ENCODE peak calls at places on chromosomes 2 and 18, in ten cellular contexts. I is CD8-positive, alpha-beta T cell; L is HEK293T; W is H54; P is GM20000; D is HL-60; H is AG04450; X is NCI-H446; B is NCI-H2029 treated with DMSO at 0.1 percent for 48 hours; C is neural crest cell. S is an unnamed sample.

GRCh38 chr2:37881397-37881796 is 43.7 kb upstream of the RMDN2 start:
- DNase-seq in I (no peak), L (no peak), W (no peak), P (no peak), D (no peak), H (no peak), X (no peak), B (no peak), C (no peak), S (no peak)

GRCh38 chr2:131535526-131535925 is 7.8 kb downstream of the CCDC74A start:
- DNase-seq in I (no peak), L (no peak), W (no peak), P (no peak), D (no peak), H (no peak), X (no peak), B (no peak), C (no peak), S (no peak)

GRCh38 chr2:128310761-128311160 is 7.9 kb downstream of the HS6ST1 start:
- DNase-seq in I (no peak), L (no peak), W (no peak), P (no peak), D (no peak), H (no peak), X (no peak), B (no peak), C (no peak), S (no peak)

GRCh38 chr2:186991766-186992417 is 142.9 kb upstream of the ZSWIM2 start:
- DNase-seq in I (no peak), L (no peak), W (no peak), P (no peak), D (no peak), H (no peak), X (peak), B (no peak), C (no peak), S (peak)

GRCh38 chr2:229543176-229543873 is 171.0 kb downstream of the DNER start:
- DNase-seq in I (no peak), L (no peak), W (no peak), P (no peak), D (no peak), H (no peak), X (no peak), B (no peak), C (no peak), S (no peak)

GRCh38 chr2:230216489-230216888 is 3.3 kb downstream of the SP110 start:
- DNase-seq in I (no peak), L (no peak), W (no peak), P (no peak), D (no peak), H (no peak), X (no peak), B (no peak), C (no peak), S (no peak)

GRCh38 chr2:144548532-144549191 is 28.7 kb upstream of the ZEB2 start:
- DNase-seq in I (no peak), L (no peak), W (no peak), P (no peak), D (peak), H (no peak), X (no peak), B (no peak), C (no peak), S (no peak)

GRCh38 chr2:127255146-127255545 is 35.0 kb upstream of the CYP27C1 start:
- DNase-seq in I (no peak), L (no peak), W (no peak), P (no peak), D (no peak), H (no peak), X (no peak), B (no peak), C (peak), S (no peak)

GRCh38 chr2:19623488-19623887 is 265.1 kb upstream of the OSR1 start:
- DNase-seq in I (no peak), L (no peak), W (no peak), P (no peak), D (no peak), H (no peak), X (no peak), B (peak), C (no peak), S (peak)

GRCh38 chr2:128198666-128199065 is 107.7 kb downstream of the UGGT1 start:
- DNase-seq in I (no peak), L (no peak), W (no peak), P (no peak), D (no peak), H (no peak), X (peak), B (no peak), C (no peak), S (no peak)

GRCh38 chr2:122530812-122531211 is 775.4 kb downstream of the TSN start:
- DNase-seq in I (no peak), L (no peak), W (no peak), P (peak), D (no peak), H (no peak), X (no peak), B (no peak), C (no peak), S (no peak)

GRCh38 chr2:235026649-235027557 is 75.1 kb downstream of the SH3BP4 start:
- DNase-seq in I (no peak), L (no peak), W (peak), P (no peak), D (no peak), H (no peak), X (peak), B (peak), C (no peak), S (peak)

GRCh38 chr2:121155502-121156056 is 129.4 kb downstream of the TFCP2L1 start:
- DNase-seq in I (no peak), L (no peak), W (no peak), P (no peak), D (no peak), H (no peak), X (no peak), B (peak), C (no peak), S (no peak)

GRCh38 chr2:79824086-79824786 is 311.4 kb downstream of the CTNNA2 start:
- DNase-seq in I (no peak), L (no peak), W (no peak), P (no peak), D (no peak), H (no peak), X (no peak), B (no peak), C (no peak), S (no peak)

GRCh38 chr18:45844938-45845337 is 19.5 kb downstream of the SIGLEC15 start:
- DNase-seq in I (no peak), L (no peak), W (no peak), P (no peak), D (no peak), H (no peak), X (peak), B (peak), C (no peak), S (no peak)

GRCh38 chr18:3500016-3500415 is 50.0 kb downstream of the TGIF1 start:
- DNase-seq in I (no peak), L (no peak), W (no peak), P (no peak), D (no peak), H (no peak), X (no peak), B (no peak), C (no peak), S (no peak)

GRCh38 chr2:127397568-127398238 is 9.9 kb upstream of the MAP3K2 start:
- DNase-seq in I (no peak), L (no peak), W (no peak), P (no peak), D (no peak), H (no peak), X (no peak), B (no peak), C (no peak), S (no peak)

GRCh38 chr2:78063246-78064020 is 541.3 kb upstream of the LRRTM4 start:
- DNase-seq in I (no peak), L (no peak), W (no peak), P (no peak), D (no peak), H (no peak), X (no peak), B (no peak), C (no peak), S (no peak)

GRCh38 chr2:46207591-46207990 is 89.6 kb upstream of the EPAS1 start:
- DNase-seq in I (no peak), L (no peak), W (no peak), P (no peak), D (no peak), H (no peak), X (no peak), B (no peak), C (no peak), S (no peak)

GRCh38 chr2:176161817-176162626 is 4.9 kb downstream of the HOXD3 start:
- DNase-seq in I (no peak), L (no peak), W (no peak), P (no peak), D (no peak), H (no peak), X (no peak), B (no peak), C (no peak), S (no peak)

GRCh38 chr2:43450617-43451016 is 145.2 kb downstream of the THADA start:
- DNase-seq in I (no peak), L (no peak), W (no peak), P (no peak), D (no peak), H (no peak), X (no peak), B (no peak), C (no peak), S (no peak)

GRCh38 chr18:45802814-45803492 is 22.5 kb upstream of the SIGLEC15 start:
- DNase-seq in I (no peak), L (no peak), W (no peak), P (no peak), D (no peak), H (peak), X (no peak), B (no peak), C (no peak), S (no peak)

GRCh38 chr2:55721601-55722215 is 28.1 kb upstream of the PNPT1 start:
- DNase-seq in I (no peak), L (no peak), W (no peak), P (no peak), D (no peak), H (no peak), X (no peak), B (no peak), C (no peak), S (no peak)

GRCh38 chr18:58567453-58568196 is 61.3 kb downstream of the ALPK2 start:
- DNase-seq in I (no peak), L (no peak), W (no peak), P (no peak), D (no peak), H (peak), X (peak), B (no peak), C (no peak), S (no peak)

GRCh38 chr2:89837962-89838625 is 1146.6 kb downstream of the RPIA start:
- DNase-seq in I (no peak), L (no peak), W (no peak), P (no peak), D (no peak), H (no peak), X (no peak), B (no peak), C (no peak), S (no peak)

GRCh38 chr2:235286624-235287368 is 207.0 kb upstream of the AGAP1 start:
- DNase-seq in I (no peak), L (no peak), W (no peak), P (no peak), D (no peak), H (no peak), X (no peak), B (no peak), C (no peak), S (no peak)